ENCODE peak calls at places on chromosomes 16 and 17, in four cellular contexts. One of them, this sample, is unnamed.

GRCh38 chr17:81309140-81309858 is 14.2 kb upstream of the SLC38A10 start:
- DNase-seq in Panc1: no peak
- DNase-seq in left lung: peak
- DNase-seq in fibroblast of mammary gland: peak
- DNase-seq in this sample: no peak

GRCh38 chr17:40582328-40582901 is 17.1 kb upstream of the CCR7 start:
- DNase-seq in fibroblast of mammary gland: no peak
- DNase-seq in left lung: peak
- DNase-seq in Panc1: no peak
- DNase-seq in this sample: no peak

GRCh38 chr17:1588781-1589585 is 26.4 kb upstream of the PITPNA start:
- DNase-seq in fibroblast of mammary gland: peak
- DNase-seq in left lung: peak
- DNase-seq in Panc1: no peak
- DNase-seq in this sample: no peak

GRCh38 chr17:36910513-36910912 is 26.8 kb upstream of the LHX1 start:
- DNase-seq in Panc1: no peak
- DNase-seq in left lung: no peak
- DNase-seq in fibroblast of mammary gland: no peak
- DNase-seq in this sample: no peak

GRCh38 chr17:35449371-35449931 is 885 bp upstream of the SLFN13 start:
- DNase-seq in Panc1: no peak
- DNase-seq in fibroblast of mammary gland: peak
- DNase-seq in left lung: peak
- DNase-seq in this sample: no peak

GRCh38 chr17:66275651-66276050 is 26.8 kb upstream of the PRKCA start:
- DNase-seq in left lung: no peak
- DNase-seq in Panc1: peak
- DNase-seq in fibroblast of mammary gland: peak
- DNase-seq in this sample: peak

GRCh38 chr16:19833176-19833575 is 51.5 kb downstream of the GPRC5B start:
- DNase-seq in left lung: no peak
- DNase-seq in fibroblast of mammary gland: no peak
- DNase-seq in Panc1: no peak
- DNase-seq in this sample: no peak

GRCh38 chr17:76398523-76399174 is 14.2 kb downstream of the SPHK1 start:
- DNase-seq in left lung: no peak
- DNase-seq in fibroblast of mammary gland: no peak
- DNase-seq in Panc1: no peak
- DNase-seq in this sample: peak

GRCh38 chr16:48158296-48158695 is 2.5 kb upstream of the ABCC12 start:
- DNase-seq in left lung: no peak
- DNase-seq in Panc1: no peak
- DNase-seq in fibroblast of mammary gland: peak
- DNase-seq in this sample: no peak

GRCh38 chr17:80644588-80644987 is 100.0 kb downstream of the RPTOR start:
- DNase-seq in Panc1: no peak
- DNase-seq in fibroblast of mammary gland: no peak
- DNase-seq in left lung: no peak
- DNase-seq in this sample: no peak

GRCh38 chr17:81400154-81400938 is 5.1 kb downstream of the BAHCC1 start:
- DNase-seq in fibroblast of mammary gland: no peak
- DNase-seq in left lung: no peak
- DNase-seq in Panc1: no peak
- DNase-seq in this sample: no peak

GRCh38 chr17:36947922-36948716 is 635 bp upstream of the AATF start:
- DNase-seq in Panc1: no peak
- DNase-seq in left lung: no peak
- DNase-seq in fibroblast of mammary gland: no peak
- DNase-seq in this sample: no peak

GRCh38 chr16:27127293-27127692 is 60.6 kb downstream of the C16orf82 start:
- DNase-seq in Panc1: no peak
- DNase-seq in left lung: no peak
- DNase-seq in fibroblast of mammary gland: no peak
- DNase-seq in this sample: no peak

GRCh38 chr17:67449885-67450755 is 73.0 kb downstream of the PITPNC1 start:
- DNase-seq in fibroblast of mammary gland: no peak
- DNase-seq in left lung: no peak
- DNase-seq in Panc1: no peak
- DNase-seq in this sample: no peak

GRCh38 chr17:55177159-55177913 is 87.4 kb upstream of the HLF start:
- DNase-seq in fibroblast of mammary gland: peak
- DNase-seq in left lung: no peak
- DNase-seq in Panc1: no peak
- DNase-seq in this sample: no peak

GRCh38 chr17:80637286-80637703 is 92.7 kb downstream of the RPTOR start:
- DNase-seq in left lung: no peak
- DNase-seq in Panc1: no peak
- DNase-seq in fibroblast of mammary gland: no peak
- DNase-seq in this sample: no peak

GRCh38 chr17:59762022-59762825 is 54.8 kb downstream of the VMP1 start:
- DNase-seq in Panc1: no peak
- DNase-seq in fibroblast of mammary gland: peak
- DNase-seq in left lung: no peak
- DNase-seq in this sample: no peak

GRCh38 chr16:23947838-23948237 is 112.1 kb downstream of the PRKCB start:
- DNase-seq in fibroblast of mammary gland: no peak
- DNase-seq in left lung: no peak
- DNase-seq in Panc1: no peak
- DNase-seq in this sample: no peak

GRCh38 chr17:51166987-51167931 is 1.0 kb downstream of the NME2 start:
- DNase-seq in fibroblast of mammary gland: no peak
- DNase-seq in left lung: peak
- DNase-seq in Panc1: no peak
- DNase-seq in this sample: no peak

GRCh38 chr16:84810518-84811273 is 9.1 kb upstream of the CRISPLD2 start:
- DNase-seq in Panc1: no peak
- DNase-seq in fibroblast of mammary gland: peak
- DNase-seq in left lung: no peak
- DNase-seq in this sample: no peak

GRCh38 chr16:75550211-75550662 is 5.8 kb downstream of the TMEM231 start:
- DNase-seq in Panc1: no peak
- DNase-seq in left lung: no peak
- DNase-seq in fibroblast of mammary gland: peak
- DNase-seq in this sample: no peak

GRCh38 chr16:74695450-74696422 is 4.9 kb downstream of the MLKL start:
- DNase-seq in fibroblast of mammary gland: peak
- DNase-seq in left lung: peak
- DNase-seq in Panc1: peak
- DNase-seq in this sample: peak

GRCh38 chr17:75721463-75722011 is 278 bp downstream of the ITGB4 start:
- DNase-seq in fibroblast of mammary gland: no peak
- DNase-seq in left lung: no peak
- DNase-seq in Panc1: no peak
- DNase-seq in this sample: no peak

GRCh38 chr17:79836952-79837887 is 2.0 kb downstream of the CBX4 start:
- DNase-seq in left lung: peak
- DNase-seq in Panc1: no peak
- DNase-seq in fibroblast of mammary gland: peak
- DNase-seq in this sample: peak

GRCh38 chr17:29209073-29209472 is 28.9 kb upstream of the MYO18A start:
- DNase-seq in fibroblast of mammary gland: no peak
- DNase-seq in Panc1: no peak
- DNase-seq in left lung: no peak
- DNase-seq in this sample: no peak

GRCh38 chr17:64236827-64237403 is 26.1 kb downstream of the TEX2 start:
- DNase-seq in fibroblast of mammary gland: no peak
- DNase-seq in Panc1: no peak
- DNase-seq in left lung: no peak
- DNase-seq in this sample: no peak

This sample was measured in RWPE2.